ENCODE peak calls at places on chromosomes 3 and 15, in ten cellular contexts. V, G, U, B, E, J, P, R, M and W are unnamed samples.

GRCh38 chr15:53354905-53355304 is 404.6 kb downstream of the WDR72 start:
- DNase-seq in V (no peak), G (no peak), U (no peak), B (no peak), E (no peak), J (no peak), P (no peak), R (no peak), M (no peak), W (no peak)

GRCh38 chr15:33801954-33802353 is 166.3 kb upstream of the CHRM5 start:
- DNase-seq in V (no peak), G (no peak), U (no peak), B (no peak), E (no peak), J (no peak), P (no peak), R (no peak), M (no peak), W (no peak)

GRCh38 chr15:38401716-38402115 is 52.2 kb upstream of the FAM98B start:
- DNase-seq in V (no peak), G (no peak), U (no peak), B (peak), E (no peak), J (no peak), P (no peak), R (no peak), M (no peak), W (no peak)

GRCh38 chr15:29139540-29140459 is 129.8 kb downstream of the NSMCE3 start:
- DNase-seq in V (peak), G (peak), U (peak), B (no peak), E (peak), J (peak), P (peak), R (peak), M (peak), W (no peak)

GRCh38 chr3:153752405-153753027 is 368.7 kb upstream of the ARHGEF26 start:
- DNase-seq in V (no peak), G (no peak), U (no peak), B (no peak), E (no peak), J (no peak), P (no peak), R (no peak), M (no peak), W (no peak)

GRCh38 chr15:28952666-28953491 is 67.1 kb downstream of the APBA2 start:
- DNase-seq in V (no peak), G (no peak), U (no peak), B (no peak), E (no peak), J (no peak), P (no peak), R (no peak), M (no peak), W (no peak)

GRCh38 chr3:32934150-32934742 is 17.2 kb upstream of the CCR4 start:
- DNase-seq in V (no peak), G (no peak), U (peak), B (no peak), E (peak), J (no peak), P (peak), R (no peak), M (no peak), W (no peak)

GRCh38 chr15:37880009-37880834 is 54.2 kb upstream of the TMCO5A start:
- DNase-seq in V (no peak), G (no peak), U (peak), B (peak), E (peak), J (no peak), P (no peak), R (no peak), M (no peak), W (no peak)

GRCh38 chr3:139559541-139559940 is 20.0 kb upstream of the RBP1 start:
- DNase-seq in V (no peak), G (no peak), U (no peak), B (no peak), E (no peak), J (no peak), P (no peak), R (no peak), M (no peak), W (no peak)

GRCh38 chr3:165753560-165753959 is 83.7 kb downstream of the BCHE start:
- DNase-seq in V (no peak), G (no peak), U (no peak), B (no peak), E (peak), J (no peak), P (no peak), R (no peak), M (no peak), W (no peak)

GRCh38 chr15:96551196-96551595 is 220.7 kb downstream of the NR2F2 start:
- DNase-seq in V (no peak), G (no peak), U (no peak), B (no peak), E (no peak), J (no peak), P (no peak), R (no peak), M (no peak), W (no peak)

GRCh38 chr3:66362541-66362941 is 138.3 kb downstream of the LRIG1 start:
- DNase-seq in V (no peak), G (no peak), U (no peak), B (no peak), E (peak), J (no peak), P (no peak), R (no peak), M (no peak), W (no peak)

GRCh38 chr3:23888617-23889228 is 28.1 kb downstream of the NKIRAS1 start:
- DNase-seq in V (no peak), G (no peak), U (no peak), B (no peak), E (peak), J (no peak), P (no peak), R (no peak), M (no peak), W (no peak)

GRCh38 chr3:127026036-127026435 is 43.1 kb downstream of the PLXNA1 start:
- DNase-seq in V (no peak), G (no peak), U (no peak), B (no peak), E (no peak), J (no peak), P (no peak), R (no peak), M (no peak), W (no peak)

GRCh38 chr3:90011596-90011995 is 904.2 kb downstream of the EPHA3 start:
- DNase-seq in V (no peak), G (no peak), U (no peak), B (no peak), E (no peak), J (no peak), P (no peak), R (no peak), M (no peak), W (no peak)

GRCh38 chr3:150216041-150216811 is 191.9 kb upstream of the TSC22D2 start:
- DNase-seq in V (peak), G (no peak), U (no peak), B (peak), E (peak), J (no peak), P (no peak), R (no peak), M (no peak), W (no peak)

GRCh38 chr3:195065864-195066185 is 205.1 kb downstream of the XXYLT1 start:
- DNase-seq in V (no peak), G (no peak), U (no peak), B (no peak), E (no peak), J (no peak), P (no peak), R (no peak), M (no peak), W (no peak)

GRCh38 chr15:55186331-55186730 is 10.4 kb downstream of the RSL24D1 start:
- DNase-seq in V (no peak), G (no peak), U (no peak), B (no peak), E (no peak), J (no peak), P (no peak), R (no peak), M (no peak), W (no peak)

GRCh38 chr3:139299261-139300132 is 44.3 kb upstream of the MRPS22 start:
- DNase-seq in V (no peak), G (no peak), U (peak), B (no peak), E (peak), J (no peak), P (peak), R (no peak), M (no peak), W (no peak)

GRCh38 chr3:179224584-179224983 is 26.3 kb downstream of the KCNMB3 start:
- DNase-seq in V (no peak), G (no peak), U (no peak), B (no peak), E (no peak), J (no peak), P (no peak), R (no peak), M (no peak), W (no peak)

GRCh38 chr15:25536801-25537310 is 98.0 kb upstream of the UBE3A start:
- DNase-seq in V (no peak), G (no peak), U (no peak), B (no peak), E (no peak), J (no peak), P (no peak), R (no peak), M (no peak), W (no peak)

GRCh38 chr3:149376728-149377407 is 581 bp downstream of the TM4SF1 start:
- DNase-seq in V (no peak), G (no peak), U (no peak), B (no peak), E (peak), J (no peak), P (no peak), R (no peak), M (no peak), W (no peak)

GRCh38 chr15:99324082-99324620 is 72.9 kb downstream of the LRRC28 start:
- DNase-seq in V (peak), G (no peak), U (no peak), B (peak), E (peak), J (no peak), P (no peak), R (no peak), M (no peak), W (no peak)

GRCh38 chr3:177590826-177591225 is 393.5 kb upstream of the TBL1XR1 start:
- DNase-seq in V (no peak), G (no peak), U (no peak), B (no peak), E (no peak), J (no peak), P (no peak), R (no peak), M (no peak), W (no peak)